ENCODE peak calls at places on chromosomes 5 and 9, in six cellular contexts. T, C, O, N, X and B are unnamed samples.

GRCh38 chr9:128001411-128002298 is 20.9 kb upstream of the EEIG1 start:
- DNase-seq in N (peak; percentile 80), C (no peak), X (no peak), O (no peak), T (no peak), B (no peak)

GRCh38 chr9:99016681-99017387 is 73.1 kb downstream of the COL15A1 start:
- DNase-seq in T (no peak), N (no peak), O (no peak), X (no peak), C (no peak), B (no peak)

GRCh38 chr5:172113036-172113435 is 75.0 kb downstream of the STK10 start:
- DNase-seq in N (no peak), O (no peak), X (no peak), T (peak; percentile 9), C (no peak), B (no peak)

GRCh38 chr5:139275536-139276297 is 17.8 kb upstream of the MATR3 start:
- DNase-seq in O (no peak), C (no peak), T (no peak), X (no peak), N (no peak), B (no peak)

GRCh38 chr9:98652741-98653140 is 56.0 kb downstream of the GABBR2 start:
- DNase-seq in X (no peak), C (no peak), N (no peak), O (no peak), T (no peak), B (no peak)

GRCh38 chr5:139600336-139600949 is 39.3 kb downstream of the UBE2D2 start:
- DNase-seq in C (no peak), X (no peak), T (no peak), O (no peak), N (peak; percentile 40), B (peak; percentile 48)

GRCh38 chr9:101620452-101620851 is 25.7 kb upstream of the PPP3R2 start:
- DNase-seq in X (no peak), C (no peak), T (no peak), N (no peak), O (no peak), B (no peak)

GRCh38 chr9:101449071-101449721 is 13.6 kb upstream of the ALDOB start:
- DNase-seq in X (peak; percentile 79), C (no peak), N (peak; percentile 54), O (peak; percentile 83), T (peak; percentile 71), B (no peak)

GRCh38 chr5:35902032-35902681 is 36.3 kb downstream of the CAPSL start:
- DNase-seq in N (no peak), T (no peak), C (no peak), O (no peak), X (no peak), B (no peak)

GRCh38 chr5:143434261-143435206 is 31.0 kb upstream of the NR3C1 start:
- DNase-seq in C (no peak), O (no peak), X (peak; percentile 55), N (no peak), T (no peak), B (no peak)

GRCh38 chr5:116575635-116576042 is 1.0 kb upstream of the SEMA6A start:
- DNase-seq in N (peak; percentile 3), T (no peak), O (no peak), C (no peak), X (no peak), B (peak; percentile 25)

GRCh38 chr5:29930316-29930715 is 1263.2 kb upstream of the CDH6 start:
- DNase-seq in X (no peak), C (no peak), T (no peak), O (no peak), N (no peak), B (no peak)

GRCh38 chr5:10420926-10421325 is 20.8 kb upstream of the ROPN1L start:
- DNase-seq in X (no peak), C (no peak), T (no peak), N (peak; percentile 34), O (no peak), B (no peak)

GRCh38 chr5:172448999-172449398 is 5.3 kb downstream of the SH3PXD2B start:
- DNase-seq in N (no peak), X (no peak), C (no peak), T (no peak), O (no peak), B (no peak)

DNA sequence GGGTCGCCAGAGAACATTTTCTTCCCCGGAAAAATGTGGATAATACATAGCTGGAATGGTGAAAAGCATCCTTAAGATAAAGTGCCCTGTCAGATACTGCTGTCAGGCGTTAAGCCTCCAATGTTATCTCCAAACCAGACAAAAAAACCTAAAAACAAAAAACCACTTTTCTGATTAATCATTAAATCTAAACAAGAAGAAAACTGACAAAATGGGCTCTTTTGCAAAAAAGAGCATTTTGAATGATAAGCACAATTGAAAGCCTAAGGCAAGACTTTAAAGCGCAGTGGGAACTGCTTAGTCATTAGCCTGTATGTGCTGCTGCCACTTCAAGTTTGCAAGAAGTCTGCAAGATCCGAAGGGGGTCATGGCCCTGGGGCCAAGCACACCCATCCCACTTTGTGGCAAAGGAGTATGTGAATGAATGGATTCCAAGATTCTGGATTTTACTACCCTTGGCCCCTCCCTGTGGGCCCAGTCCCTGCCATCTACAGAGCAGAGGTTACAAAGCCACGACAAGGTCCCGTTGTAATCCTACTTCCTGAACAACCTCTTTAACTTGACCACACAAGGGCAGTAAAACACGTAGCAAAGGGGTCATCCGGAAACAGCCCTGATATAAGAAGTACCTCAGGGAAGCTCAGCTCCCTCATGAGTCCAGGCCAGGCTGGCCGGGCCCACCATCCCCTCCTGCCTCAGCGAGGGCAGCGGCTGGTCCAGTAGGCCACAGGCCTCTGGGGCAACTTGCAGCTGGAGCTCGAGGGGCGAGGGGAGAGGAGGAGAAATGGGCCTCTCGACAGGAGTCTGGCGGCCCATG is 29.7 kb downstream of the SHB start:
- DNase-seq in X (peak; percentile 51), T (no peak), C (no peak), O (peak; percentile 42), N (peak; percentile 76), B (no peak)
- H3K4me3 ChIP-seq in X (no peak overlapping the region), T (peak overlapping the region; percentile 3), C (no peak overlapping the region), O (peak overlapping the region; percentile 12), N (no peak overlapping the region), B (no peak overlapping the region)

DNA sequence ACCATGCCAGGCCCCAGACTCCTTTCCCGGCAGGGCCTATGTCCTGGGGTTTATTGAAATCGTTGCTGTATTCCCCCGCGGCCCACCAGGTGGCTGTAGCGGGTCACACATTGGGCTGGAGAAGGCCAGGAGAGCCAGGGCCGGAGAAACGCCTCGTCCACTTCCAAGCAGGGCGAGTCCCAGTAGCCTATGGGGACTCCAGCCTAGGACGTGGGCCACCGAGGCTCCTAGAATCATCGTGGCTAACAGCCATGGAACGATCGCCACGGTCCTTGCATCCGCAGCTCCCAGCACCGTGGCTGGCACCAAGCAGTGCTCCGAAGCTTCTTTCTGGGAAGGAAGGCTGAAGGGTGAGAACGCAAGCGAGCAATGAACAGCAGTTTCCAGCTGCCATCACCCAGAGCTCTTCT is 87.7 kb downstream of the ENTREP1 start:
- DNase-seq in T (peak; percentile 69), X (peak; percentile 87), O (peak; percentile 51), N (peak; percentile 80), C (no peak), B (no peak)
- H3K4me3 ChIP-seq in T (peak overlapping the region; percentile 50), X (peak overlapping the region; percentile 59), O (no peak overlapping the region), N (peak overlapping the region; percentile 35), C (no peak overlapping the region), B (no peak overlapping the region)

GRCh38 chr5:93587919-93588585 is 5.0 kb downstream of the NR2F1 start:
- DNase-seq in T (no peak), C (no peak), X (no peak), N (no peak), O (no peak), B (no peak)
- H3K4me3 ChIP-seq in T (no peak overlapping the region), C (no peak overlapping the region), X (no peak overlapping the region), N (peak overlapping the region; percentile 43), O (no peak overlapping the region), B (no peak overlapping the region)

GRCh38 chr5:177490992-177491391 is 6.4 kb downstream of the PDLIM7 start:
- DNase-seq in N (no peak), X (no peak), T (no peak), C (no peak), O (no peak), B (no peak)

GRCh38 chr5:177489119-177489716 is 8.2 kb downstream of the PDLIM7 start:
- DNase-seq in O (no peak), X (no peak), T (no peak), C (no peak), N (no peak), B (no peak)

GRCh38 chr5:177491983-177492746 is 5.2 kb downstream of the PDLIM7 start:
- DNase-seq in C (no peak), O (no peak), X (no peak), T (no peak), N (no peak), B (no peak)

GRCh38 chr5:177491429-177491945 is 5.9 kb downstream of the PDLIM7 start:
- DNase-seq in X (peak; percentile 77), O (no peak), N (peak; percentile 49), C (no peak), T (no peak), B (no peak)

GRCh38 chr5:177490311-177490991 is 7.0 kb downstream of the PDLIM7 start:
- DNase-seq in X (no peak), O (no peak), T (no peak), C (no peak), N (no peak), B (no peak)
- H3K4me3 ChIP-seq in X (no peak overlapping the region), O (no peak overlapping the region), T (no peak overlapping the region), C (no peak overlapping the region), N (no peak overlapping the region), B (no peak overlapping the region)

GRCh38 chr9:121566401-121567141 is 66.9 kb upstream of the GGTA1 start:
- DNase-seq in N (peak; percentile 44), C (no peak), O (no peak), X (peak; percentile 86), T (peak; percentile 58), B (no peak)
- H3K4me3 ChIP-seq in N (peak overlapping the region; percentile 21), C (no peak overlapping the region), O (no peak overlapping the region), X (peak overlapping the region; percentile 68), T (peak overlapping the region; percentile 67), B (no peak overlapping the region)